ENCODE peak calls at places on chromosomes 12 and 14, in four cellular contexts. One of them, this sample, is unnamed.

GRCh38 chr12:75756771-75757170 is 245.4 kb upstream of the KRR1 start:
- DNase-seq in GM23338: no peak
- DNase-seq in cardiac muscle cell: no peak
- DNase-seq in lung: no peak
- DNase-seq in this sample: no peak

GRCh38 chr14:49621114-49621881 is 699 bp downstream of the MGAT2 start:
- DNase-seq in GM23338: peak
- DNase-seq in cardiac muscle cell: peak
- DNase-seq in lung: peak
- DNase-seq in this sample: peak

GRCh38 chr12:124524231-124524925 is 43.0 kb downstream of the NCOR2 start:
- DNase-seq in GM23338: no peak
- DNase-seq in cardiac muscle cell: peak
- DNase-seq in lung: no peak
- DNase-seq in this sample: peak

GRCh38 chr12:55708695-55709233 is 1.1 kb upstream of the ITGA7 start:
- DNase-seq in GM23338: no peak
- DNase-seq in cardiac muscle cell: no peak
- DNase-seq in lung: no peak
- DNase-seq in this sample: peak

GRCh38 chr12:34363050-34363673 is 340.9 kb downstream of the ALG10 start:
- DNase-seq in GM23338: no peak
- DNase-seq in cardiac muscle cell: no peak
- DNase-seq in lung: no peak
- DNase-seq in this sample: no peak

GRCh38 chr14:48536318-48536717 is 860.9 kb upstream of the MDGA2 start:
- DNase-seq in GM23338: peak
- DNase-seq in cardiac muscle cell: no peak
- DNase-seq in lung: no peak
- DNase-seq in this sample: no peak

GRCh38 chr12:20370001-20370381 is 1.7 kb downstream of the PDE3A start:
- DNase-seq in GM23338: peak
- DNase-seq in cardiac muscle cell: peak
- DNase-seq in lung: no peak
- DNase-seq in this sample: no peak

GRCh38 chr12:92778525-92778924 is 75.7 kb downstream of the PLEKHG7 start:
- DNase-seq in GM23338: no peak
- DNase-seq in cardiac muscle cell: peak
- DNase-seq in lung: no peak
- DNase-seq in this sample: no peak

GRCh38 chr12:92059976-92060375 is 85.7 kb downstream of the BTG1 start:
- DNase-seq in GM23338: no peak
- DNase-seq in cardiac muscle cell: peak
- DNase-seq in lung: no peak
- DNase-seq in this sample: no peak

GRCh38 chr12:14417717-14418116 is 52.2 kb downstream of the ATF7IP start:
- DNase-seq in GM23338: peak
- DNase-seq in cardiac muscle cell: peak
- DNase-seq in lung: peak
- DNase-seq in this sample: no peak

GRCh38 chr12:22481557-22482104 is 62.7 kb downstream of the C2CD5 start:
- DNase-seq in GM23338: no peak
- DNase-seq in cardiac muscle cell: no peak
- DNase-seq in lung: no peak
- DNase-seq in this sample: no peak

DNA sequence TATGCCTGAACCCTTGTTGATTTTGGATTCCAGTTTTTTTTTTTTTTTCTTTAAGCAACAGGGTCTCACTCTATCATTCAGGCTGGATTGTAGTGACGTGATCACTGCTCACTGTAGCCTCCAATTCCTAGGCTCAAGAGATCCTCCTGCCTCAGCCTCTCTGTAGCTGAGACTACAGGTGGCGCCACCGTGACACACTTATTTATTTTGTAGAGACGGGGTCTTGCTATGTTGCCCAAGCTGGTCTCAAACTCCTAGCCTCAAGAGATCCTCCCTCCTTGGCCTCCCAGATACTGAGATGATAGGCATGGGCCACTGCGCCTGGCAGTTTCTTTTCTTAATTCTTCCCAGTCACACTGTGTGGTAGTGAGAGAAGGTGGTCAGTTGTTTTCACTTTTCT is 25.2 kb downstream of the ACADS start:
- DNase-seq in GM23338: no peak
- DNase-seq in cardiac muscle cell: no peak
- DNase-seq in lung: no peak
- DNase-seq in this sample: no peak
- TF ChIP-seq CTCF in GM23338: peak
- TF ChIP-seq CTCF in cardiac muscle cell: no peak
- TF ChIP-seq CTCF in lung: no peak
- TF ChIP-seq CTCF in this sample: no peak

GRCh38 chr12:27252934-27253333 is 8.8 kb downstream of the STK38L start:
- DNase-seq in GM23338: no peak
- DNase-seq in cardiac muscle cell: no peak
- DNase-seq in lung: no peak
- DNase-seq in this sample: no peak
- H3K27ac ChIP-seq in GM23338: no peak
- H3K27ac ChIP-seq in cardiac muscle cell: no peak
- H3K27ac ChIP-seq in lung: no peak
- H3K27ac ChIP-seq in this sample: no peak

GRCh38 chr14:71341160-71341559 is 433.9 kb downstream of the PCNX1 start:
- DNase-seq in GM23338: no peak
- DNase-seq in cardiac muscle cell: no peak
- DNase-seq in lung: no peak
- DNase-seq in this sample: no peak
- TF ChIP-seq CTCF in GM23338: no peak
- TF ChIP-seq CTCF in cardiac muscle cell: no peak
- TF ChIP-seq CTCF in lung: no peak
- TF ChIP-seq CTCF in this sample: no peak

GRCh38 chr14:91401751-91402150 is 15.9 kb downstream of the CCDC88C start:
- DNase-seq in GM23338: no peak
- DNase-seq in cardiac muscle cell: no peak
- DNase-seq in lung: no peak
- DNase-seq in this sample: no peak

GRCh38 chr14:91405241-91405721 is 12.3 kb downstream of the CCDC88C start:
- DNase-seq in GM23338: no peak
- DNase-seq in cardiac muscle cell: no peak
- DNase-seq in lung: no peak
- DNase-seq in this sample: no peak

GRCh38 chr14:91402278-91403068 is 15.1 kb downstream of the CCDC88C start:
- DNase-seq in GM23338: no peak
- DNase-seq in cardiac muscle cell: peak
- DNase-seq in lung: peak
- DNase-seq in this sample: no peak

GRCh38 chr14:91400696-91401095 is 16.9 kb downstream of the CCDC88C start:
- DNase-seq in GM23338: no peak
- DNase-seq in cardiac muscle cell: peak
- DNase-seq in lung: no peak
- DNase-seq in this sample: no peak

DNA sequence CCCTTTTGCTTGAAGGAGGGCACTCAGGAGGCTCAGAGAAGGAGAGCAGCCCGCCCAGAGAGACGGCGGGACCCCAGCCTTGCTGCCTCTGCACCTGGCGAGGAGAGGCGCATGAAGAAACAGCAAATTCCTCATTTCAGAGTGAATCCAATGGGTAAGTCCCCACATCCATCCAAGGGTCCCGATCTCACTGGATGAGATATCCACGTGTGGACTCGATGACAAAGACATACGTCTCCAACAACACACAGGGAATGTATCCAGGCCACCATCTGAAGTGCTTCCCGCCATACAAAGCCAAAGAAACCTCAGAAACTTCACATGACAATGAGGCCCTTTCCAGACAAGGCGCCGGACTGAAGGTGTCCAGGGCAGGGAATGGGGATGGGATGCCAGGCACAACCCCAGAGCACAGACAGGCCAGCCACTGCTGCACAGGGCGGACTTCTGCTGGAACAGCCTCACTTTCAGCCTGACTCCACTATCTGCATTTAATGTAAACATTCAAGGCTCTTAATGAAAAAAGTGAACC is 14.5 kb downstream of the CCDC88C start:
- DNase-seq in GM23338: peak
- DNase-seq in cardiac muscle cell: no peak
- DNase-seq in lung: no peak
- DNase-seq in this sample: no peak
- H3K27ac ChIP-seq in GM23338: peak
- H3K27ac ChIP-seq in cardiac muscle cell: no peak
- H3K27ac ChIP-seq in lung: no peak
- H3K27ac ChIP-seq in this sample: no peak

DNA sequence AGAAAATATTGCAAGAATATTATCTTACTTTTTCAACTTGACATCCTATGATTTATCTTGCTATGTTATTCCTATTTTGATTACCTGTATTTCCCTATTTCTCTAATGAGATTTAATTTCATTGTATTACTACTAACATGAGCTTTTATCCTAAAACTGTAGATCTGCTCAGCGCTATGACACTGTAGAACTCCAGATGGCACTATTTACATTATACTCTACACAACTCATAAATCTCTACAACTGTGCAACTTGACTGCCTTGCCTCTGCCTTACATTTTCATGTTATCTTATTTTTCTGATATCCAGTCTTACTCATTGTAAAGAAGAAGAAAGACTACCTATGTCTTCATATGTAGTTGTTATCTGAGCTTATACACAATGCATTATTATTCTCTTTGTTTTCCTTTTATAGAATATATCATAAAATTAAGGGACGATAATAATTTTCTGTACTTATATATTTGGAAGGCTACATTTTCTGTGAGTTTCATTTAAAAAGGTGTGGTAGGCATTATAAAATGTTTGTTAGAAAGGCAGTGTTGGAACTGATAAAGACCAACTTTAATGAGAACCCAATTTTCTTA is 24.1 kb downstream of the NUP37 start:
- DNase-seq in GM23338: peak
- DNase-seq in cardiac muscle cell: peak
- DNase-seq in lung: no peak
- DNase-seq in this sample: no peak
- TF ChIP-seq CTCF in GM23338: no peak
- TF ChIP-seq CTCF in cardiac muscle cell: peak
- TF ChIP-seq CTCF in lung: no peak
- TF ChIP-seq CTCF in this sample: no peak

DNA sequence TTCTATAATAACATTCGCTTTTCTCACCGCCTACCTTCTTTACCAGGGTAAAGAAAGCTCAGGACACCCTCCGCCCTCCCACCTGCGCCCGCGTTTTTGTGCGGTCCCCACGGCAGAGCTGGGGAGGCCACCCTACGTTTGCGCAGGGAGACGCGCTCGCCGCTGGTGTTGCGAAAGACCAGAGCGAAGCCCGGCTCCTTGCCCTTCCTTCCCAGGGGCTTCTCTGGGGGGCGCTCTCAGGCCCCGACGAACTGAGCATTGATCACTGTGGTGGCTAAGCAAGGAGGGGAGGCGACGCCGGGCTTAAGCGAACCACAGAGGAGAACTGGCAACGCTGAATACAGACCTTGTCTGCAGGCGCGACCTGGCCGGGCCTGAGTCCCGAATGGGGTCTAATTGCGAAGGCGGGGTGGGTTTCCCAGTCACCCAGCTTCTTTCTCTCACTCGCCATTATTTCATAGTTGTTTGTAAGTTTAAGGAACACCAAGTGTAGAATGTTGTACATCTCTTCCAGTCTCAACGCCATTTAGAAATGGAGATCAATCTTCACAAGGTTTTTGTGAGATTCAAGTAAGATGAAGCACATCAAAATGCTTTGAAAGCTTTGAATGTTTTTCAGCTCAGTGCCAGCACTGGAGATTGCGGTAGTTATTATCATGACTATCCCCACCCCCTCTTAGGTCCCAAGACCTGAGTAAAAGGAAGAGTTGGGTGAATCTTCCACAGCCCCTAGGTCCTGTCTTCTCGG is 1.7 kb upstream of the NKX2-1 start:
- DNase-seq in GM23338: peak
- DNase-seq in cardiac muscle cell: no peak
- DNase-seq in lung: peak
- DNase-seq in this sample: peak
- H3K27ac ChIP-seq in GM23338: no peak
- H3K27ac ChIP-seq in cardiac muscle cell: no peak
- H3K27ac ChIP-seq in lung: no peak
- H3K27ac ChIP-seq in this sample: no peak

DNA sequence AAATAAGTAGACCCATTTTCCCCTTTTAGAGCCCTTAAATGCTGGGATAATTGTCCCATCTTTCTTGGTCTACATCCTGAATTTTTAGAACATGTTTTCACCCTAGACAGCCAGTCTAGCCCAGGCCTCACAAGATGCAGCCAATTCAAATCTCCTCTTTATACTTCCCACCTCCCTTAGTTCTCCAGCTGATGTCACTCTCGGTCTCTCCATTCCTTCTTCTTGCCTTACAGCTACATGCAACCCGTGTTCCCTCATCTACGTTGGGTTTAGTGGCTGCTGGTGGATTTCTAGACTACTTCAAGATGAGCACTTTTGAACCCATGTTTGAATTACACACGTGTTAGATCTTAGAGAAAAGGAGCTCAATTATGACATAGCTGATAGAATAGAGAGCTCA is 132.0 kb downstream of the PPM1H start:
- DNase-seq in GM23338: no peak
- DNase-seq in cardiac muscle cell: no peak
- DNase-seq in lung: no peak
- DNase-seq in this sample: no peak
- TF ChIP-seq CTCF in GM23338: peak
- TF ChIP-seq CTCF in cardiac muscle cell: no peak
- TF ChIP-seq CTCF in lung: no peak
- TF ChIP-seq CTCF in this sample: no peak

This sample was measured in kidney.